ENCODE peak calls at places on chromosomes 16 and 17, in five cellular contexts. Q, B, D, C and P are unnamed samples.

GRCh38 chr17:65850486-65850885 is 289.0 kb upstream of the AXIN2 start:
- DNase-seq in Q (peak), B (no peak), D (no peak), C (no peak), P (no peak)

GRCh38 chr16:22425036-22425801 is 50.8 kb upstream of the CDR2 start:
- DNase-seq in Q (no peak), B (peak), D (no peak), C (no peak), P (no peak)

GRCh38 chr16:77723108-77723514 is 797 bp downstream of the NUDT7 start:
- DNase-seq in Q (no peak), B (peak), D (no peak), C (no peak), P (no peak)

GRCh38 chr16:73095885-73096341 is 48.0 kb upstream of the ZFHX3 start:
- DNase-seq in Q (no peak), B (no peak), D (no peak), C (no peak), P (peak)

GRCh38 chr17:14301761-14302401 is 1.0 kb downstream of the HS3ST3B1 start:
- DNase-seq in Q (no peak), B (peak), D (no peak), C (peak), P (peak)

GRCh38 chr16:85220125-85220839 is 108.0 kb upstream of the CIBAR2 start:
- DNase-seq in Q (no peak), B (peak), D (peak), C (no peak), P (peak)

GRCh38 chr16:29745853-29746345 is at the start of gene C16orf54:
- DNase-seq in Q (no peak), B (peak), D (no peak), C (peak), P (no peak)

GRCh38 chr16:79110242-79110641 is 490.3 kb downstream of the MAF start:
- DNase-seq in Q (no peak), B (no peak), D (no peak), C (no peak), P (no peak)

GRCh38 chr16:58043571-58044155 is 18.1 kb downstream of the MMP15 start:
- DNase-seq in Q (no peak), B (no peak), D (no peak), C (no peak), P (no peak)